ENCODE peak calls at places on chromosomes 5 and 9, in eight cellular contexts. One of them, this sample, is unnamed.

GRCh38 chr9:133370680-133371079 is 5.2 kb downstream of the SURF4 start:
- DNase-seq in stimulated activated CD8-positive, alpha-beta memory T cell treated with anti-CD3 and anti-CD28 coated beads, Interleukin-12 subunit alpha, Interleukin-12 subunit beta, amount 100 ng/mL, for 4 hours: no peak
- DNase-seq in putamen: no peak
- DNase-seq in H54: no peak
- DNase-seq in C1 segment of cervical spinal cord: no peak
- DNase-seq in fibroblast of mammary gland: no peak
- DNase-seq in HS-5: no peak
- DNase-seq in cardiac fibroblast: no peak
- DNase-seq in this sample: no peak

GRCh38 chr9:93452710-93453046 is 703 bp downstream of the FAM120AOS start:
- DNase-seq in cardiac fibroblast: no peak
- DNase-seq in putamen: peak
- DNase-seq in stimulated activated CD8-positive, alpha-beta memory T cell treated with anti-CD3 and anti-CD28 coated beads, Interleukin-12 subunit alpha, Interleukin-12 subunit beta, amount 100 ng/mL, for 4 hours: no peak
- DNase-seq in H54: no peak
- DNase-seq in C1 segment of cervical spinal cord: no peak
- DNase-seq in HS-5: no peak
- DNase-seq in fibroblast of mammary gland: no peak
- DNase-seq in this sample: no peak

GRCh38 chr5:14138608-14139540 is 4.3 kb upstream of the TRIO start:
- DNase-seq in C1 segment of cervical spinal cord: no peak
- DNase-seq in HS-5: no peak
- DNase-seq in putamen: no peak
- DNase-seq in fibroblast of mammary gland: no peak
- DNase-seq in H54: no peak
- DNase-seq in cardiac fibroblast: no peak
- DNase-seq in stimulated activated CD8-positive, alpha-beta memory T cell treated with anti-CD3 and anti-CD28 coated beads, Interleukin-12 subunit alpha, Interleukin-12 subunit beta, amount 100 ng/mL, for 4 hours: no peak
- DNase-seq in this sample: no peak

GRCh38 chr9:34372598-34373011 is 4.1 kb downstream of the MYORG start:
- DNase-seq in putamen: no peak
- DNase-seq in H54: no peak
- DNase-seq in fibroblast of mammary gland: no peak
- DNase-seq in HS-5: no peak
- DNase-seq in stimulated activated CD8-positive, alpha-beta memory T cell treated with anti-CD3 and anti-CD28 coated beads, Interleukin-12 subunit alpha, Interleukin-12 subunit beta, amount 100 ng/mL, for 4 hours: no peak
- DNase-seq in cardiac fibroblast: no peak
- DNase-seq in C1 segment of cervical spinal cord: no peak
- DNase-seq in this sample: no peak

GRCh38 chr9:21434202-21435014 is 5.8 kb upstream of the IFNA1 start:
- DNase-seq in HS-5: peak
- DNase-seq in fibroblast of mammary gland: peak
- DNase-seq in cardiac fibroblast: peak
- DNase-seq in stimulated activated CD8-positive, alpha-beta memory T cell treated with anti-CD3 and anti-CD28 coated beads, Interleukin-12 subunit alpha, Interleukin-12 subunit beta, amount 100 ng/mL, for 4 hours: no peak
- DNase-seq in C1 segment of cervical spinal cord: peak
- DNase-seq in putamen: peak
- DNase-seq in H54: no peak
- DNase-seq in this sample: peak

GRCh38 chr5:172554562-172554961 is 86.5 kb upstream of the NEURL1B start:
- DNase-seq in fibroblast of mammary gland: no peak
- DNase-seq in HS-5: no peak
- DNase-seq in C1 segment of cervical spinal cord: no peak
- DNase-seq in H54: no peak
- DNase-seq in stimulated activated CD8-positive, alpha-beta memory T cell treated with anti-CD3 and anti-CD28 coated beads, Interleukin-12 subunit alpha, Interleukin-12 subunit beta, amount 100 ng/mL, for 4 hours: no peak
- DNase-seq in putamen: no peak
- DNase-seq in cardiac fibroblast: no peak
- DNase-seq in this sample: no peak

GRCh38 chr5:180637962-180638680 is 11.3 kb downstream of the FLT4 start:
- DNase-seq in HS-5: no peak
- DNase-seq in fibroblast of mammary gland: no peak
- DNase-seq in H54: no peak
- DNase-seq in stimulated activated CD8-positive, alpha-beta memory T cell treated with anti-CD3 and anti-CD28 coated beads, Interleukin-12 subunit alpha, Interleukin-12 subunit beta, amount 100 ng/mL, for 4 hours: no peak
- DNase-seq in putamen: no peak
- DNase-seq in C1 segment of cervical spinal cord: no peak
- DNase-seq in cardiac fibroblast: no peak
- DNase-seq in this sample: no peak

GRCh38 chr5:172473427-172473826 is 19.1 kb upstream of the SH3PXD2B start:
- DNase-seq in H54: no peak
- DNase-seq in HS-5: no peak
- DNase-seq in stimulated activated CD8-positive, alpha-beta memory T cell treated with anti-CD3 and anti-CD28 coated beads, Interleukin-12 subunit alpha, Interleukin-12 subunit beta, amount 100 ng/mL, for 4 hours: no peak
- DNase-seq in fibroblast of mammary gland: no peak
- DNase-seq in cardiac fibroblast: no peak
- DNase-seq in C1 segment of cervical spinal cord: no peak
- DNase-seq in putamen: no peak
- DNase-seq in this sample: no peak

GRCh38 chr5:174052636-174053035 is 7.1 kb downstream of the NSG2 start:
- DNase-seq in fibroblast of mammary gland: no peak
- DNase-seq in HS-5: no peak
- DNase-seq in cardiac fibroblast: no peak
- DNase-seq in stimulated activated CD8-positive, alpha-beta memory T cell treated with anti-CD3 and anti-CD28 coated beads, Interleukin-12 subunit alpha, Interleukin-12 subunit beta, amount 100 ng/mL, for 4 hours: no peak
- DNase-seq in C1 segment of cervical spinal cord: no peak
- DNase-seq in putamen: no peak
- DNase-seq in H54: no peak
- DNase-seq in this sample: no peak

GRCh38 chr5:156155638-156156037 is 171.3 kb upstream of the SGCD start:
- DNase-seq in stimulated activated CD8-positive, alpha-beta memory T cell treated with anti-CD3 and anti-CD28 coated beads, Interleukin-12 subunit alpha, Interleukin-12 subunit beta, amount 100 ng/mL, for 4 hours: no peak
- DNase-seq in fibroblast of mammary gland: no peak
- DNase-seq in H54: no peak
- DNase-seq in HS-5: no peak
- DNase-seq in putamen: no peak
- DNase-seq in cardiac fibroblast: no peak
- DNase-seq in C1 segment of cervical spinal cord: no peak
- DNase-seq in this sample: no peak

GRCh38 chr5:147520450-147520849 is 10.6 kb upstream of the DPYSL3 start:
- DNase-seq in putamen: no peak
- DNase-seq in H54: no peak
- DNase-seq in C1 segment of cervical spinal cord: no peak
- DNase-seq in cardiac fibroblast: no peak
- DNase-seq in stimulated activated CD8-positive, alpha-beta memory T cell treated with anti-CD3 and anti-CD28 coated beads, Interleukin-12 subunit alpha, Interleukin-12 subunit beta, amount 100 ng/mL, for 4 hours: no peak
- DNase-seq in fibroblast of mammary gland: no peak
- DNase-seq in HS-5: no peak
- DNase-seq in this sample: no peak

GRCh38 chr9:127662617-127663016 is 44.2 kb upstream of the CFAP157 start:
- DNase-seq in C1 segment of cervical spinal cord: no peak
- DNase-seq in putamen: no peak
- DNase-seq in fibroblast of mammary gland: no peak
- DNase-seq in H54: no peak
- DNase-seq in stimulated activated CD8-positive, alpha-beta memory T cell treated with anti-CD3 and anti-CD28 coated beads, Interleukin-12 subunit alpha, Interleukin-12 subunit beta, amount 100 ng/mL, for 4 hours: no peak
- DNase-seq in HS-5: no peak
- DNase-seq in cardiac fibroblast: no peak
- DNase-seq in this sample: no peak

GRCh38 chr5:133610489-133611356 is 1.6 kb downstream of the FSTL4 start:
- DNase-seq in HS-5: no peak
- DNase-seq in H54: no peak
- DNase-seq in stimulated activated CD8-positive, alpha-beta memory T cell treated with anti-CD3 and anti-CD28 coated beads, Interleukin-12 subunit alpha, Interleukin-12 subunit beta, amount 100 ng/mL, for 4 hours: no peak
- DNase-seq in C1 segment of cervical spinal cord: peak
- DNase-seq in fibroblast of mammary gland: peak
- DNase-seq in putamen: peak
- DNase-seq in cardiac fibroblast: peak
- DNase-seq in this sample: no peak

GRCh38 chr5:58786904-58787303 is 204.0 kb downstream of the RAB3C start:
- DNase-seq in cardiac fibroblast: no peak
- DNase-seq in C1 segment of cervical spinal cord: no peak
- DNase-seq in putamen: no peak
- DNase-seq in fibroblast of mammary gland: no peak
- DNase-seq in HS-5: no peak
- DNase-seq in H54: no peak
- DNase-seq in stimulated activated CD8-positive, alpha-beta memory T cell treated with anti-CD3 and anti-CD28 coated beads, Interleukin-12 subunit alpha, Interleukin-12 subunit beta, amount 100 ng/mL, for 4 hours: no peak
- DNase-seq in this sample: no peak

GRCh38 chr5:54007822-54008777 is 302.3 kb downstream of the ARL15 start:
- DNase-seq in HS-5: no peak
- DNase-seq in stimulated activated CD8-positive, alpha-beta memory T cell treated with anti-CD3 and anti-CD28 coated beads, Interleukin-12 subunit alpha, Interleukin-12 subunit beta, amount 100 ng/mL, for 4 hours: no peak
- DNase-seq in putamen: no peak
- DNase-seq in H54: peak
- DNase-seq in fibroblast of mammary gland: peak
- DNase-seq in C1 segment of cervical spinal cord: no peak
- DNase-seq in cardiac fibroblast: peak
- DNase-seq in this sample: no peak

GRCh38 chr5:135834639-135835529 is at the start of gene SLC25A48:
- DNase-seq in HS-5: no peak
- DNase-seq in putamen: peak
- DNase-seq in H54: no peak
- DNase-seq in fibroblast of mammary gland: no peak
- DNase-seq in cardiac fibroblast: no peak
- DNase-seq in stimulated activated CD8-positive, alpha-beta memory T cell treated with anti-CD3 and anti-CD28 coated beads, Interleukin-12 subunit alpha, Interleukin-12 subunit beta, amount 100 ng/mL, for 4 hours: no peak
- DNase-seq in C1 segment of cervical spinal cord: peak
- DNase-seq in this sample: no peak

This sample was measured in skeletal muscle cell.